ENCODE peak calls at places on chromosomes 4 and X, in nine cellular contexts. One of them, this sample, is unnamed.

GRCh38 chr4:124711469-124712416 is 789 bp downstream of the ANKRD50 start:
- DNase-seq in Right ventricle myocardium inferior: peak
- DNase-seq in pulmonary artery endothelial cell: peak
- DNase-seq in progenitor cell of endocrine pancreas: no peak
- DNase-seq in nephron progenitor cell: peak
- DNase-seq in NCI-H1092: peak
- DNase-seq in neural crest cell: peak
- DNase-seq in MCF 10A: peak
- DNase-seq in stromal cell of bone marrow: peak
- DNase-seq in this sample: no peak

GRCh38 chr4:46462746-46463145 is 72.8 kb upstream of the GABRA2 start:
- DNase-seq in Right ventricle myocardium inferior: no peak
- DNase-seq in pulmonary artery endothelial cell: no peak
- DNase-seq in progenitor cell of endocrine pancreas: no peak
- DNase-seq in nephron progenitor cell: no peak
- DNase-seq in NCI-H1092: no peak
- DNase-seq in neural crest cell: no peak
- DNase-seq in MCF 10A: no peak
- DNase-seq in stromal cell of bone marrow: no peak
- DNase-seq in this sample: no peak

GRCh38 chrX:153650959-153651358 is 4.0 kb downstream of the DUSP9 start:
- DNase-seq in Right ventricle myocardium inferior: peak
- DNase-seq in pulmonary artery endothelial cell: no peak
- DNase-seq in progenitor cell of endocrine pancreas: no peak
- DNase-seq in nephron progenitor cell: no peak
- DNase-seq in NCI-H1092: no peak
- DNase-seq in neural crest cell: no peak
- DNase-seq in MCF 10A: no peak
- DNase-seq in stromal cell of bone marrow: no peak
- DNase-seq in this sample: no peak

GRCh38 chr4:13721894-13722293 is 94.4 kb upstream of the BOD1L1 start:
- DNase-seq in Right ventricle myocardium inferior: no peak
- DNase-seq in pulmonary artery endothelial cell: no peak
- DNase-seq in progenitor cell of endocrine pancreas: no peak
- DNase-seq in nephron progenitor cell: no peak
- DNase-seq in NCI-H1092: no peak
- DNase-seq in neural crest cell: no peak
- DNase-seq in MCF 10A: no peak
- DNase-seq in stromal cell of bone marrow: no peak
- DNase-seq in this sample: no peak

GRCh38 chr4:24646777-24647460 is 62.6 kb upstream of the DHX15 start:
- DNase-seq in Right ventricle myocardium inferior: no peak
- DNase-seq in pulmonary artery endothelial cell: no peak
- DNase-seq in progenitor cell of endocrine pancreas: no peak
- DNase-seq in nephron progenitor cell: no peak
- DNase-seq in NCI-H1092: no peak
- DNase-seq in neural crest cell: no peak
- DNase-seq in MCF 10A: peak
- DNase-seq in stromal cell of bone marrow: no peak
- DNase-seq in this sample: no peak

GRCh38 chr4:159446266-159446976 is 343.5 kb downstream of the RAPGEF2 start:
- DNase-seq in Right ventricle myocardium inferior: peak
- DNase-seq in pulmonary artery endothelial cell: peak
- DNase-seq in progenitor cell of endocrine pancreas: peak
- DNase-seq in nephron progenitor cell: peak
- DNase-seq in NCI-H1092: peak
- DNase-seq in neural crest cell: peak
- DNase-seq in MCF 10A: peak
- DNase-seq in stromal cell of bone marrow: peak
- DNase-seq in this sample: no peak

GRCh38 chrX:111585337-111585736 is 73.9 kb downstream of the SERTM2 start:
- DNase-seq in Right ventricle myocardium inferior: no peak
- DNase-seq in pulmonary artery endothelial cell: no peak
- DNase-seq in progenitor cell of endocrine pancreas: no peak
- DNase-seq in nephron progenitor cell: peak
- DNase-seq in NCI-H1092: no peak
- DNase-seq in neural crest cell: no peak
- DNase-seq in MCF 10A: no peak
- DNase-seq in stromal cell of bone marrow: no peak
- DNase-seq in this sample: no peak

GRCh38 chr4:75654905-75655304 is 18.3 kb downstream of the G3BP2 start:
- DNase-seq in Right ventricle myocardium inferior: no peak
- DNase-seq in pulmonary artery endothelial cell: no peak
- DNase-seq in progenitor cell of endocrine pancreas: no peak
- DNase-seq in nephron progenitor cell: no peak
- DNase-seq in NCI-H1092: no peak
- DNase-seq in neural crest cell: no peak
- DNase-seq in MCF 10A: no peak
- DNase-seq in stromal cell of bone marrow: no peak
- DNase-seq in this sample: no peak

GRCh38 chrX:153449306-153450113 is 3.7 kb upstream of the TREX2 start:
- DNase-seq in Right ventricle myocardium inferior: no peak
- DNase-seq in pulmonary artery endothelial cell: no peak
- DNase-seq in progenitor cell of endocrine pancreas: no peak
- DNase-seq in nephron progenitor cell: no peak
- DNase-seq in NCI-H1092: no peak
- DNase-seq in neural crest cell: no peak
- DNase-seq in MCF 10A: no peak
- DNase-seq in stromal cell of bone marrow: no peak
- DNase-seq in this sample: no peak

This sample was measured in activated CD8-positive, alpha-beta memory T cell treated with anti-CD3 and anti-CD28 coated beads for 24 hours.